ENCODE peak calls at places on chromosomes 5 and 9, in six cellular contexts. C is dorsolateral prefrontal cortex, M is AG09309, G is left lung, W is lower lobe of right lung, L is choroid plexus epithelial cell. J is an unnamed sample.

GRCh38 chr5:116479776-116480675 is 94.6 kb downstream of the SEMA6A start:
- DNase-seq in C (no peak), M (no peak), G (no peak), W (no peak), L (peak), J (no peak)

GRCh38 chr5:135312255-135312935 is 86.6 kb downstream of the MACROH2A1 start:
- DNase-seq in C (no peak), M (no peak), G (no peak), W (no peak), L (no peak), J (no peak)

GRCh38 chr9:95129651-95130291 is 187.7 kb downstream of the FANCC start:
- DNase-seq in C (no peak), M (no peak), G (no peak), W (no peak), L (no peak), J (no peak)

GRCh38 chr9:129336601-129337286 is 158.7 kb upstream of the IER5L start:
- DNase-seq in C (peak), M (peak), G (peak), W (peak), L (peak), J (peak)

GRCh38 chr9:85717220-85717619 is 24.5 kb downstream of the AGTPBP1 start:
- DNase-seq in C (no peak), M (no peak), G (no peak), W (no peak), L (no peak), J (no peak)

GRCh38 chr9:118954822-118955221 is 414.4 kb downstream of the BRINP1 start:
- DNase-seq in C (no peak), M (no peak), G (no peak), W (no peak), L (no peak), J (no peak)

GRCh38 chr5:133041910-133042309 is 9.9 kb upstream of the HSPA4 start:
- DNase-seq in C (no peak), M (no peak), G (no peak), W (no peak), L (peak), J (peak)

GRCh38 chr9:79477241-79477830 is 94.4 kb upstream of the TLE4 start:
- DNase-seq in C (no peak), M (no peak), G (no peak), W (no peak), L (peak), J (no peak)

GRCh38 chr9:76456202-76456926 is 2.6 kb upstream of the GCNT1 start:
- DNase-seq in C (no peak), M (no peak), G (peak), W (no peak), L (peak), J (peak)

GRCh38 chr5:55022454-55022853 is 1.6 kb upstream of the GZMK start:
- DNase-seq in C (no peak), M (no peak), G (no peak), W (no peak), L (no peak), J (no peak)

GRCh38 chr5:67493676-67494075 is 297.1 kb upstream of the CD180 start:
- DNase-seq in C (peak), M (no peak), G (peak), W (no peak), L (peak), J (peak)

GRCh38 chr5:108421713-108422112 is 39.8 kb upstream of the FBXL17 start:
- DNase-seq in C (no peak), M (no peak), G (no peak), W (no peak), L (no peak), J (no peak)

GRCh38 chr9:78396087-78396486 is 99.2 kb downstream of the PSAT1 start:
- DNase-seq in C (no peak), M (no peak), G (no peak), W (no peak), L (no peak), J (no peak)

GRCh38 chr5:139105621-139106071 is 92.5 kb downstream of the SIL1 start:
- DNase-seq in C (peak), M (no peak), G (no peak), W (no peak), L (no peak), J (no peak)

GRCh38 chr5:179203248-179203647 is 142.0 kb downstream of the ADAMTS2 start:
- DNase-seq in C (no peak), M (no peak), G (no peak), W (no peak), L (no peak), J (no peak)

GRCh38 chr5:71587709-71588532 is 781 bp downstream of the MCCC2 start:
- DNase-seq in C (no peak), M (no peak), G (no peak), W (no peak), L (no peak), J (peak)

GRCh38 chr5:61423487-61424157 is 91.6 kb downstream of the ZSWIM6 start:
- DNase-seq in C (no peak), M (no peak), G (no peak), W (no peak), L (peak), J (no peak)

GRCh38 chr5:39928709-39929108 is 503.9 kb upstream of the DAB2 start:
- DNase-seq in C (no peak), M (no peak), G (no peak), W (no peak), L (no peak), J (peak)

GRCh38 chr9:17330097-17330496 is 195.3 kb downstream of the CNTLN start:
- DNase-seq in C (no peak), M (no peak), G (no peak), W (no peak), L (no peak), J (no peak)

GRCh38 chr5:14675309-14675708 is 10.8 kb downstream of the OTULIN start:
- DNase-seq in C (no peak), M (no peak), G (no peak), W (no peak), L (peak), J (no peak)

GRCh38 chr5:96282020-96282419 is 151.0 kb downstream of the PCSK1 start:
- DNase-seq in C (no peak), M (no peak), G (no peak), W (no peak), L (no peak), J (no peak)

GRCh38 chr9:18482371-18482770 is 8.4 kb downstream of the ADAMTSL1 start:
- DNase-seq in C (no peak), M (no peak), G (no peak), W (no peak), L (no peak), J (no peak)

GRCh38 chr9:8552732-8553131 is 753.2 kb upstream of the DMAC1 start:
- DNase-seq in C (peak), M (no peak), G (no peak), W (no peak), L (no peak), J (no peak)

GRCh38 chr9:21656776-21657637 is 145.4 kb upstream of the MTAP start:
- DNase-seq in C (no peak), M (peak), G (no peak), W (no peak), L (peak), J (peak)

GRCh38 chr5:53983568-53984465 is 326.6 kb downstream of the ARL15 start:
- DNase-seq in C (no peak), M (peak), G (no peak), W (no peak), L (peak), J (peak)

GRCh38 chr5:116068028-116068632 is 16.7 kb upstream of the COMMD10 start:
- DNase-seq in C (no peak), M (no peak), G (no peak), W (no peak), L (peak), J (peak)

GRCh38 chr5:35924950-35925722 is 13.3 kb downstream of the CAPSL start:
- DNase-seq in C (peak), M (peak), G (peak), W (peak), L (peak), J (peak)

GRCh38 chr9:81874926-81875325 is 53.3 kb upstream of the SPATA31D4 start:
- DNase-seq in C (no peak), M (no peak), G (no peak), W (no peak), L (peak), J (peak)

GRCh38 chr9:124122813-124123462 is 111.4 kb downstream of the LHX2 start:
- DNase-seq in C (no peak), M (no peak), G (no peak), W (no peak), L (peak), J (peak)

GRCh38 chr5:157671592-157672330 is 428 bp downstream of the C5orf52 start:
- DNase-seq in C (no peak), M (no peak), G (no peak), W (no peak), L (no peak), J (no peak)

GRCh38 chr5:37668524-37669047 is 171.3 kb downstream of the GDNF start:
- DNase-seq in C (no peak), M (peak), G (peak), W (peak), L (peak), J (peak)

GRCh38 chr5:64947031-64947430 is 178.3 kb downstream of the CWC27 start:
- DNase-seq in C (no peak), M (no peak), G (no peak), W (no peak), L (peak), J (peak)

GRCh38 chr5:43729846-43730478 is 127.0 kb downstream of the NNT start:
- DNase-seq in C (no peak), M (peak), G (no peak), W (no peak), L (peak), J (peak)

GRCh38 chr9:36686471-36686870 is 113.8 kb downstream of the MELK start:
- DNase-seq in C (no peak), M (no peak), G (no peak), W (no peak), L (no peak), J (no peak)

GRCh38 chr9:137276757-137277328 is 683 bp upstream of the TOR4A start:
- DNase-seq in C (no peak), M (no peak), G (peak), W (peak), L (peak), J (peak)

GRCh38 chr9:137435381-137435891 is 5.7 kb downstream of the ENTPD8 start:
- DNase-seq in C (no peak), M (no peak), G (no peak), W (peak), L (no peak), J (no peak)

GRCh38 chr5:156120777-156121176 is 206.2 kb upstream of the SGCD start:
- DNase-seq in C (no peak), M (no peak), G (no peak), W (no peak), L (no peak), J (no peak)

GRCh38 chr9:97636903-97637302 is 3.3 kb downstream of the NCBP1 start:
- DNase-seq in C (no peak), M (no peak), G (no peak), W (no peak), L (no peak), J (no peak)

GRCh38 chr9:99820330-99821186 is 1.1 kb upstream of the NR4A3 start:
- DNase-seq in C (no peak), M (peak), G (peak), W (peak), L (peak), J (peak)
- TF ChIP-seq CTCF in C (no peak), M (no peak), G (no peak), W (no peak), L (no peak), J (no peak)

DNA sequence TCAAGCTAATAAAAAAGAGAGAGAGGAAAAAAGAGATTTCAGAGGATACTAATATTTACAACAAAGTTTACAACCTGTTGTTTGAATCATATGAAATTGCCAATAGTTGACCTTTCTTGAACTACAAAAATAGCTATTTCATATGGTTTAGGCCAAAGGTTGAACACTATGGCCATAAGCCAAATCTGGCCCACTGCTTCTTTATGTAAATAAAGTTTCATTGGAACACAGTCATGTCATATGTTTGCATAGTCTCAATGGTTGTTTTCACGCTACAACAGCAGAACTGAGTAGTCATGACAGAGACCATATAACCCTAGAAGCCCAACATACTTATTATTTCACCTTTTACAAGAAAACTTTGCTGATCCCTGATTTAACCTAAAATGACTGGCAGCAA is 20.9 kb downstream of the SEMA5A start:
- DNase-seq in C (no peak), M (no peak), G (no peak), W (no peak), L (no peak), J (no peak)
- H3K4me3 ChIP-seq in C (no peak), M (no peak), G (no peak), W (no peak), L (no peak), J (no peak)

DNA sequence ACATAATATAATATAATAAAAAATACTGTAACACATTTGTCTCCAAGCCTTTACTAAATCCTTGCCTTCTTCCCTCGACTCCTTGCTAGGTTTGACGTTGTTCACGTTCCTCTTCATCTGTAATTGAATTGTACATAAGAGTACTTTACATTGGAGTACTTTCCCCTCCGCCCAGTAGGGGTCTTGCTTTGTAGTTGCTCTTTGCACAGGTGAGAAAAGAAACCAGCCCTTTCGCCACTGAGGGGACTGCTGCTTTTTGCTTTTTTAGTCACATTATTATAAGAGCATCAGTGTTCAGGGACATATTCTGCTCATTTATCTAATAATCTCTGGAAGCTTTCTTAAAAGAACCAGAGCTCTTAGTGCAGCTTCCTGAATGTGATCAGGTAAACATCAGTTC is 115.0 kb downstream of the CETN3 start:
- DNase-seq in C (no peak), M (no peak), G (no peak), W (no peak), L (no peak), J (no peak)
- TF ChIP-seq CTCF in C (no peak), M (no peak), G (no peak), W (no peak), L (no peak), J (no peak)

GRCh38 chr9:27109621-27110020 is 596 bp downstream of the TEK start:
- DNase-seq in C (no peak), M (no peak), G (no peak), W (no peak), L (no peak), J (no peak)
- H3K4me3 ChIP-seq in C (peak), M (no peak), G (peak), W (peak), L (peak), J (peak)

GRCh38 chr9:121887553-121888437 is 205.3 kb downstream of the TTLL11 start:
- DNase-seq in C (no peak), M (no peak), G (no peak), W (no peak), L (peak), J (no peak)
- TF ChIP-seq CTCF in C (no peak), M (no peak), G (no peak), W (no peak), L (no peak), J (no peak)

DNA sequence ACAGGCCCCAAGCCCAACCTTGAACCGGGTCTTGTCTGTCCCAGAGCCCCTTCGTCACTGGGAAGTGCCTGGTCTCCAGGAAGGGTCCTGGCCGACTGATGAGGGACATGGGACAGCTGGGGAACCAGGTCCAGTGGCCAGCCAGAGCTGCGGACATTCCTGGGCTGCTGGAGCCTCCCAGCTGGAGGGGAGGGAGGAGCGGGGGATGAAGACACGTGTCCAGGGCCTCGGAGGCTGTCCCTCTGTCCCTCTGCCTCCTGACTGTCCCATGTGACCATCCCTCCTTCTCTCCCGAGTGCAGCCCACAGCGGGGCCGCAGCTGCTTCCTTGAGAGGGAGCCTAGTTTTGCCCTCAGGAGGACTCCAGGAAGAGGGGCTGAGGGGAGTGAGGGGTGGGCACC is 41.7 kb upstream of the UBAC1 start:
- DNase-seq in C (no peak), M (no peak), G (no peak), W (no peak), L (no peak), J (no peak)
- H3K4me3 ChIP-seq in C (no peak), M (no peak), G (no peak), W (no peak), L (no peak), J (no peak)

DNA sequence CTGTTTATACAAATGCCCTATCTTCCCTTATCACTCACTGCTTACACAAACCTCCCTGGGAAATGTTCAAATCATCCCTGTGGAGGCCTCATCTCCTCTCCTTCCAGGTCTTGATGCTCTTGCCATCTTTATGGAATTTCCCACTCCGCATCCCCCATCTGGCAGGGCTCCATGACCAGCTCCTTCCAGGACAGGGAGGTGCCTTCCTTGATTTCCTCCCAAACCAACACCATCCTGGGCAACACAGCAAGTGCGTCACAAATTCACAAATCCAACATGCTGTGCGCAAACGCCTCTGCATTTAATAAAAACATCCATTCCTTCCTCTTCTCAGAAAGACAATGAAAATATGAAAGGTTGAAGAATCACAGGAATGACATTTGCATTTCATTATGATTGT is 51.7 kb downstream of the EPB41L4A start:
- DNase-seq in C (no peak), M (no peak), G (no peak), W (no peak), L (no peak), J (no peak)
- TF ChIP-seq CTCF in C (no peak), M (no peak), G (no peak), W (no peak), L (no peak), J (no peak)

GRCh38 chr5:151063136-151063544 is 17.7 kb downstream of the TNIP1 start:
- DNase-seq in C (no peak), M (no peak), G (no peak), W (no peak), L (peak), J (peak)
- H3K4me3 ChIP-seq in C (no peak), M (no peak), G (no peak), W (no peak), L (no peak), J (no peak)

GRCh38 chr5:109961755-109962154 is 272.0 kb downstream of the MAN2A1 start:
- DNase-seq in C (no peak), M (no peak), G (no peak), W (no peak), L (peak), J (no peak)

GRCh38 chr5:109958082-109958481 is 268.4 kb downstream of the MAN2A1 start:
- DNase-seq in C (no peak), M (no peak), G (no peak), W (no peak), L (no peak), J (no peak)

GRCh38 chr5:109956884-109957283 is 267.2 kb downstream of the MAN2A1 start:
- DNase-seq in C (no peak), M (no peak), G (no peak), W (no peak), L (no peak), J (no peak)

GRCh38 chr5:109962882-109963603 is 273.3 kb downstream of the MAN2A1 start:
- DNase-seq in C (no peak), M (no peak), G (no peak), W (no peak), L (no peak), J (no peak)

DNA sequence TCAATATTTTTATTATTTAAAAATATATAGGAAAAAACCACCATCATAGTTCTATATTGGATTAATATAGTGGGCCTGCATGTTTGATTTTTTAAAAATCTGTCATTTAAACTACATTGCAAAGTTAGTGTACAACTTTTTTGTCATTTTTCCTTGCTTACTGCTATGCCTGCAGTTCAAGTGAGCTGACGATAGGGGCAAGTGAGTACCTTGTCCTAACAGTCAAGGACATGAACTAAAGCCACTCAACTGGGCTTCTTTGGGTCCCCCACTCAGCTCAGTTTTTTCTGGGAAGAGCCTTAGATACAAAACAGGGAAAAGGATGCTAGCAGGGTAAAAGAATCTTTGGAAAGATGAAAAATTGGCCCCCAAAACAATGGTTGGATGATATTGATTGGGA is 269.9 kb downstream of the MAN2A1 start:
- DNase-seq in C (no peak), M (no peak), G (no peak), W (no peak), L (no peak), J (no peak)
- TF ChIP-seq CTCF in C (no peak), M (peak), G (no peak), W (no peak), L (peak), J (peak)